ENCODE peak calls at places on chromosomes 3 and 15, in six cellular contexts. I, J, W, H, Z and A are unnamed samples.
A peak's percentile ranks its signal among the peaks of the same experiment; 100 is the strongest.

GRCh38 chr3:183710231-183710630 is 12.6 kb downstream of the YEATS2 start:
- DNase-seq in W (no peak), H (no peak), J (no peak), Z (no peak), I (no peak), A (no peak)

GRCh38 chr15:90610220-90610619 is 80.5 kb downstream of the CRTC3 start:
- DNase-seq in W (no peak), Z (no peak), I (no peak), H (no peak), J (no peak), A (no peak)

GRCh38 chr3:125434582-125435011 is 59.5 kb upstream of the ZNF148 start:
- DNase-seq in H (no peak), W (no peak), I (no peak), Z (no peak), J (no peak), A (no peak)

GRCh38 chr3:21328982-21329381 is 422.0 kb downstream of the ZNF385D start:
- DNase-seq in Z (no peak), I (no peak), H (no peak), W (no peak), J (no peak), A (no peak)

GRCh38 chr3:55487376-55488241 is 503 bp upstream of the WNT5A start:
- DNase-seq in Z (no peak), I (no peak), W (peak; percentile 39), J (no peak), H (peak; percentile 66), A (no peak)

GRCh38 chr3:184388164-184388935 is 8.5 kb downstream of the CHRD start:
- DNase-seq in H (no peak), W (no peak), Z (no peak), I (no peak), J (no peak), A (no peak)

GRCh38 chr15:71116366-71116765 is 1.1 kb downstream of the THSD4 start:
- DNase-seq in I (no peak), J (no peak), Z (no peak), W (peak; percentile 24), H (peak; percentile 33), A (no peak)

GRCh38 chr3:194952882-194953281 is 267.2 kb downstream of the FAM43A start:
- DNase-seq in H (peak; percentile 13), W (no peak), Z (peak; percentile 59), I (no peak), J (no peak), A (no peak)

GRCh38 chr3:60431599-60431958 is 819.7 kb downstream of the FHIT start:
- DNase-seq in W (no peak), H (peak; percentile 78), J (peak; percentile 6), Z (no peak), I (no peak), A (no peak)

GRCh38 chr15:99151156-99151555 is 46.3 kb downstream of the SYNM start:
- DNase-seq in Z (no peak), H (no peak), I (no peak), J (no peak), W (no peak), A (no peak)

GRCh38 chr3:194396897-194397756 is 1.9 kb downstream of the GP5 start:
- DNase-seq in J (no peak), Z (no peak), H (peak; percentile 73), I (no peak), W (no peak), A (no peak)

GRCh38 chr3:43317461-43318316 is 31.3 kb downstream of the SNRK start:
- DNase-seq in I (no peak), Z (peak; percentile 70), J (no peak), W (no peak), H (peak; percentile 41), A (no peak)

GRCh38 chr15:31461911-31462480 is 135.4 kb downstream of the KLF13 start:
- DNase-seq in I (no peak), J (no peak), Z (no peak), W (no peak), H (peak; percentile 49), A (no peak)

GRCh38 chr3:191430103-191430502 is 30.9 kb upstream of the PYDC2 start:
- DNase-seq in Z (peak; percentile 4), H (no peak), W (no peak), J (no peak), I (no peak), A (no peak)

GRCh38 chr3:9014189-9014588 is 50.9 kb upstream of the RAD18 start:
- DNase-seq in Z (no peak), W (no peak), J (no peak), I (no peak), H (no peak), A (no peak)

GRCh38 chr3:141878812-141879211 is 2.4 kb downstream of the ATP1B3 start:
- DNase-seq in J (no peak), W (peak; percentile 21), H (no peak), I (no peak), Z (no peak), A (no peak)

GRCh38 chr15:72566973-72567372 is 87.5 kb upstream of the GOLGA6B start:
- DNase-seq in I (no peak), H (no peak), J (no peak), Z (no peak), W (no peak), A (no peak)

GRCh38 chr15:59649603-59650002 is 7.7 kb downstream of the GTF2A2 start:
- DNase-seq in Z (no peak), J (no peak), I (no peak), W (no peak), H (no peak), A (no peak)

GRCh38 chr3:141335531-141336042 is 32.7 kb upstream of the ZBTB38 start:
- DNase-seq in Z (no peak), W (no peak), I (no peak), J (no peak), H (no peak), A (no peak)

GRCh38 chr3:4978966-4979400 is 254 bp upstream of the BHLHE40 start:
- DNase-seq in Z (peak; percentile 92), H (peak; percentile 72), J (peak; percentile 86), I (peak; percentile 74), W (peak; percentile 94), A (peak; percentile 97)

GRCh38 chr15:37981781-37982180 is 47.3 kb downstream of the TMCO5A start:
- DNase-seq in H (peak; percentile 33), W (no peak), Z (peak; percentile 15), J (no peak), I (no peak), A (no peak)

GRCh38 chr3:143158549-143158988 is 39.0 kb downstream of the CHST2 start:
- DNase-seq in Z (no peak), I (peak; percentile 19), H (no peak), W (no peak), J (no peak), A (no peak)

GRCh38 chr3:139601191-139601961 is 61.8 kb upstream of the RBP1 start:
- DNase-seq in W (no peak), J (no peak), I (no peak), H (no peak), Z (no peak), A (no peak)

GRCh38 chr3:42229942-42230688 is 35.9 kb downstream of the CCK start:
- DNase-seq in J (peak; percentile 41), I (no peak), Z (peak; percentile 50), W (no peak), H (peak; percentile 86), A (peak; percentile 35)

GRCh38 chr15:25058080-25058785 is 103.4 kb downstream of the SNRPN start:
- DNase-seq in W (no peak), Z (no peak), I (no peak), H (no peak), J (no peak), A (no peak)

GRCh38 chr15:25059698-25060471 is 105.1 kb downstream of the SNRPN start:
- DNase-seq in J (no peak), W (no peak), I (no peak), H (no peak), Z (no peak), A (no peak)

GRCh38 chr15:25061808-25062550 is 107.2 kb downstream of the SNRPN start:
- DNase-seq in H (no peak), J (no peak), W (no peak), I (no peak), Z (no peak), A (no peak)

GRCh38 chr15:25060996-25061620 is 106.3 kb downstream of the SNRPN start:
- DNase-seq in J (no peak), I (no peak), W (no peak), Z (no peak), H (no peak), A (no peak)

GRCh38 chr15:25060472-25060803 is 105.7 kb downstream of the SNRPN start:
- DNase-seq in Z (no peak), I (no peak), W (no peak), H (no peak), J (no peak), A (no peak)
- TF ChIP-seq POLR2AphosphoS5 in Z (no peak), I (no peak), W (no peak), H (no peak), J (no peak), A (no peak)

GRCh38 chr3:58575986-58576652 is 1.1 kb downstream of the FAM107A start:
- DNase-seq in W (no peak), I (no peak), J (no peak), H (no peak), Z (no peak), A (no peak)
- TF ChIP-seq POLR2AphosphoS5 in W (no peak), I (no peak), J (no peak), H (no peak), Z (no peak), A (no peak)

DNA sequence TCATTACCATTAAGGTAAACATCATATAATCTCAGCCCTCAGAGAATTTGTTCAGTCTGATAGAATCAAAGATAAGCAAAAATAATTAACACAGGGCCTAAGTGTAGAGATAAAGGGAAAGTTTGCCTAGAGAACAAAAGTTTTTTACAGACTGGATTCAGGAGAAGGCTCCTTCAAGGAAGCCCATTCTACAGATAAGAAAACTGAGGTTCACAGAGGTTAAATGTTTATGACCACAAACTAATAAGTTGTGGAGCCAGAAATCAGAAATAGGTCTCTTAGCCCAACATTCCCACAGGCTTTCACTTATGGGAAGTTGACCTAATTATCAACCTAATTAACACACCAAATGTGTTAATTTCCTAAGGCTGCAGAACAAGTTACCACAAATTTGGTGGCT is 110.7 kb downstream of the ZMAT3 start:
- DNase-seq in I (no peak), J (no peak), H (no peak), W (no peak), Z (no peak), A (no peak)
- TF ChIP-seq POLR2AphosphoS5 in I (no peak), J (no peak), H (no peak), W (no peak), Z (no peak), A (no peak)

DNA sequence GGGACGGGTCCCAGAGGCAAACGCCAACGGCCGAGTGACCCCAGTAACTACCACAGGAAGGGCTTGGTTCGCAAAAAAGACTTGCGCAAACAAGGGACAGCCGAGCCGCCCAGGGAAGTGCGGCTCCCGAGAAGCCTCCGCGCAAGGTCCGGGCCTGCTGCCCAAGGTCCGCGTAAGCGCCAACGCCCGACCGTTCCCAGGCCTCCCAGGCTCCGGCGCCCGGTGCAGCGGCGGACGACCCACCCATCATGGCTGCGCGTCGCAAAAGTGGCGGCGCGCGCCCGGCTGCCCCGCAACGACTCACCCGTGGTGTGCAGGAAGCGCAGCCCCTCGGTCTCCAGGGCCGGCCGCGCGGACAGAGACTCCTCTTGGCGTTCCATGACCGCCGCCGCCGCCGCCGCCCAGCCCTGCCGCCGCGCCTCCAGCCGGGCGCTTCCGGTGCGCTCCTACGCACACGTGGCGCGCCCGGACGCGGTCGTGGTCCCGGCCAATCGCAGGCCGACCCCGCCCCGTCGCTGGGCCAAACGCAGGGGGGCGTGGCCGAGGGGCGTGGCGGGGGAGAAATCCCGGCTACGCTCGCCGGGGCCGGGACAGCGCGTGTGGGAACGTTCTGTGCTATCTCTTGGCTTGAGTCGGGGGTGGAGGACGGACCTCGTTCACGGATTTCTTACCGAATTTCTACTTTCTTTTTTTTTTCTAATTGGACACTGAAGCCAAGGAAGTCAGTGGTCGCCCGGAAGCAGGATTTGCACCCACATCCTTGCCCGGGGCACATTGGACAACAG is at the start of gene SELENOS:
- DNase-seq in J (peak; percentile 92), W (peak; percentile 96), Z (peak; percentile 77), I (peak; percentile 85), H (peak; percentile 96), A (peak; percentile 91)
- TF ChIP-seq POLR2AphosphoS5 in J (no peak), W (peak; percentile 80), Z (no peak), I (no peak), H (peak; percentile 83), A (peak; percentile 76)